ENCODE peak calls at places on chromosomes 13 and 19, in six cellular contexts. B is iPS DF 6.9; D is HT1080; T is stimulated activated CD4-positive, alpha-beta T cell treated with anti-CD3 and anti-CD28 coated beads, Interleukin-1b, Interleukin-23, amount 100 ng/mL, for 1 hour; H is colonic mucosa; F is endothelial cell. Q is an unnamed sample.

GRCh38 chr19:4088975-4089374 is 22.3 kb upstream of the ZBTB7A start:
- DNase-seq in B (no peak), D (no peak), T (no peak), H (peak; percentile 29), F (no peak), Q (no peak)

GRCh38 chr13:98171806-98172569 is 5.1 kb downstream of the RNF113B start:
- DNase-seq in B (no peak), D (no peak), T (no peak), H (no peak), F (no peak), Q (no peak)

GRCh38 chr19:45251452-45252354 is 632 bp downstream of the MARK4 start:
- DNase-seq in B (no peak), D (no peak), T (no peak), H (no peak), F (peak; percentile 55), Q (peak; percentile 18)

GRCh38 chr13:22092791-22093545 is 422.1 kb downstream of the FGF9 start:
- DNase-seq in B (no peak), D (no peak), T (no peak), H (no peak), F (no peak), Q (no peak)

GRCh38 chr13:78022164-78022877 is 103.7 kb upstream of the EDNRB start:
- DNase-seq in B (no peak), D (peak; percentile 92), T (no peak), H (peak; percentile 19), F (peak; percentile 8), Q (no peak)

GRCh38 chr13:112169941-112170822 is 103.2 kb downstream of the SOX1 start:
- DNase-seq in B (no peak), D (no peak), T (no peak), H (no peak), F (no peak), Q (no peak)

GRCh38 chr13:20272104-20272503 is 40.0 kb upstream of the GJB6 start:
- DNase-seq in B (no peak), D (no peak), T (no peak), H (no peak), F (no peak), Q (no peak)

GRCh38 chr13:27372896-27373295 is 51.5 kb upstream of the GTF3A start:
- DNase-seq in B (no peak), D (no peak), T (no peak), H (peak; percentile 76), F (no peak), Q (peak; percentile 80)

GRCh38 chr13:111411186-111411858 is 90.9 kb downstream of the TEX29 start:
- DNase-seq in B (no peak), D (no peak), T (no peak), H (no peak), F (no peak), Q (no peak)

GRCh38 chr13:29465741-29466293 is 129.7 kb downstream of the SLC7A1 start:
- DNase-seq in B (no peak), D (peak; percentile 56), T (no peak), H (no peak), F (no peak), Q (no peak)

GRCh38 chr13:111515648-111516047 is 195.2 kb downstream of the TEX29 start:
- DNase-seq in B (no peak), D (no peak), T (no peak), H (no peak), F (no peak), Q (no peak)

GRCh38 chr19:13652810-13653590 is 111.3 kb upstream of the MRI1 start:
- DNase-seq in B (no peak), D (no peak), T (no peak), H (no peak), F (no peak), Q (no peak)

GRCh38 chr13:57624565-57625435 is 6.7 kb upstream of the PCDH17 start:
- DNase-seq in B (no peak), D (peak; percentile 55), T (no peak), H (no peak), F (peak; percentile 63), Q (peak; percentile 73)

GRCh38 chr19:3407556-3408516 is 41.5 kb downstream of the NFIC start:
- DNase-seq in B (no peak), D (no peak), T (no peak), H (no peak), F (no peak), Q (no peak)

GRCh38 chr13:50011461-50011860 is 3.8 kb upstream of the KCNRG start:
- DNase-seq in B (no peak), D (no peak), T (no peak), H (no peak), F (no peak), Q (no peak)

GRCh38 chr13:31310781-31311180 is 111.0 kb downstream of the B3GLCT start:
- DNase-seq in B (no peak), D (no peak), T (no peak), H (no peak), F (no peak), Q (no peak)

GRCh38 chr19:2410023-2410422 is 17.4 kb downstream of the TIMM13 start:
- DNase-seq in B (no peak), D (no peak), T (no peak), H (no peak), F (no peak), Q (no peak)

GRCh38 chr13:99124695-99125334 is 75.8 kb upstream of the UBAC2 start:
- DNase-seq in B (no peak), D (peak; percentile 93), T (no peak), H (no peak), F (no peak), Q (no peak)

GRCh38 chr13:35191883-35192282 is 249.8 kb downstream of the NBEA start:
- DNase-seq in B (no peak), D (no peak), T (no peak), H (no peak), F (no peak), Q (no peak)

GRCh38 chr13:91360246-91360751 is 12.8 kb downstream of the MIR17HG start:
- DNase-seq in B (no peak), D (no peak), T (no peak), H (no peak), F (no peak), Q (no peak)

GRCh38 chr19:29943615-29944014 is 1.6 kb downstream of the URI1 start:
- DNase-seq in B (no peak), D (no peak), T (no peak), H (no peak), F (no peak), Q (no peak)

GRCh38 chr19:9952276-9952675 is 16.0 kb upstream of the OLFM2 start:
- DNase-seq in B (no peak), D (no peak), T (no peak), H (no peak), F (no peak), Q (no peak)

Q was measured in Caco-2.